ENCODE peak calls at places on chromosomes 13 and 19, in eight cellular contexts. T is adrenal gland, G is psoas muscle, B is AG04450, R is PC-9, C is right atrium auricular region, S is heart right ventricle, W is fibroblast of lung. U is an unnamed sample.

GRCh38 chr19:43872547-43873336 is 45.6 kb downstream of the ZNF283 start:
- DNase-seq in T (no peak), G (no peak), B (no peak), R (no peak), C (no peak), S (no peak), W (peak), U (peak)

GRCh38 chr19:7772752-7773291 is 9.8 kb downstream of the CLEC4M start:
- DNase-seq in T (no peak), G (no peak), B (no peak), R (no peak), C (no peak), S (no peak), W (peak), U (peak)

GRCh38 chr13:50909605-50910482 is at the start of gene RNASEH2B:
- DNase-seq in T (peak), G (peak), B (no peak), R (peak), C (peak), S (peak), W (peak), U (peak)

GRCh38 chr19:38464421-38465082 is 31.1 kb downstream of the RYR1 start:
- DNase-seq in T (no peak), G (no peak), B (no peak), R (no peak), C (no peak), S (no peak), W (no peak), U (no peak)

GRCh38 chr13:60379837-60380236 is 17.2 kb upstream of the TDRD3 start:
- DNase-seq in T (no peak), G (no peak), B (no peak), R (no peak), C (no peak), S (no peak), W (no peak), U (no peak)

GRCh38 chr13:102701331-102701730 is 6.5 kb upstream of the METTL21C start:
- DNase-seq in T (no peak), G (no peak), B (no peak), R (no peak), C (no peak), S (no peak), W (no peak), U (no peak)

GRCh38 chr13:41652735-41653361 is 195.5 kb downstream of the RGCC start:
- DNase-seq in T (peak), G (no peak), B (peak), R (peak), C (no peak), S (no peak), W (peak), U (no peak)

GRCh38 chr19:28313633-28314032 is 899.3 kb downstream of the UQCRFS1 start:
- DNase-seq in T (no peak), G (no peak), B (no peak), R (no peak), C (no peak), S (no peak), W (peak), U (no peak)

GRCh38 chr19:37902668-37903067 is 3.7 kb downstream of the WDR87 start:
- DNase-seq in T (peak), G (peak), B (peak), R (peak), C (peak), S (peak), W (peak), U (peak)

GRCh38 chr13:67119481-67119883 is 110.7 kb downstream of the PCDH9 start:
- DNase-seq in T (no peak), G (no peak), B (peak), R (peak), C (no peak), S (no peak), W (peak), U (peak)

GRCh38 chr13:105679832-105680231 is 855.6 kb downstream of the EFNB2 start:
- DNase-seq in T (no peak), G (no peak), B (no peak), R (no peak), C (no peak), S (no peak), W (no peak), U (no peak)

GRCh38 chr13:23695711-23696512 is 125.7 kb downstream of the TNFRSF19 start:
- DNase-seq in T (no peak), G (peak), B (no peak), R (no peak), C (no peak), S (peak), W (no peak), U (peak)

GRCh38 chr19:38893341-38893771 is 6.1 kb downstream of the SIRT2 start:
- DNase-seq in T (peak), G (no peak), B (no peak), R (no peak), C (no peak), S (no peak), W (no peak), U (no peak)

GRCh38 chr13:97751477-97751876 is 202.0 kb upstream of the IPO5 start:
- DNase-seq in T (no peak), G (no peak), B (no peak), R (no peak), C (no peak), S (no peak), W (no peak), U (no peak)

GRCh38 chr13:72255908-72256307 is 388.9 kb upstream of the DACH1 start:
- DNase-seq in T (peak), G (no peak), B (no peak), R (peak), C (no peak), S (no peak), W (peak), U (peak)

GRCh38 chr19:29479941-29480340 is 45.9 kb upstream of the VSTM2B start:
- DNase-seq in T (no peak), G (no peak), B (no peak), R (no peak), C (no peak), S (no peak), W (no peak), U (no peak)

GRCh38 chr13:75399879-75400217 is 82.1 kb downstream of the TBC1D4 start:
- DNase-seq in T (no peak), G (no peak), B (no peak), R (no peak), C (no peak), S (no peak), W (no peak), U (no peak)

GRCh38 chr13:102774596-102775375 is 1.2 kb upstream of the TEX30 start:
- DNase-seq in T (no peak), G (no peak), B (no peak), R (no peak), C (no peak), S (no peak), W (no peak), U (no peak)

GRCh38 chr13:75405976-75406703 is 75.8 kb downstream of the TBC1D4 start:
- DNase-seq in T (no peak), G (no peak), B (no peak), R (no peak), C (no peak), S (no peak), W (no peak), U (no peak)

GRCh38 chr13:83890358-83890757 is 8.1 kb upstream of the SLITRK1 start:
- DNase-seq in T (no peak), G (no peak), B (no peak), R (no peak), C (no peak), S (no peak), W (no peak), U (no peak)

GRCh38 chr19:45792482-45793177 is at the start of gene DMWD:
- DNase-seq in T (peak), G (peak), B (peak), R (peak), C (peak), S (peak), W (peak), U (peak)

GRCh38 chr13:99572131-99572530 is 70.9 kb downstream of the TM9SF2 start:
- DNase-seq in T (no peak), G (no peak), B (no peak), R (no peak), C (no peak), S (no peak), W (peak), U (no peak)

GRCh38 chr13:50400035-50400726 is 384.9 kb downstream of the KCNRG start:
- DNase-seq in T (peak), G (no peak), B (no peak), R (no peak), C (no peak), S (peak), W (peak), U (no peak)

GRCh38 chr13:48588120-48588519 is 55.2 kb upstream of the RCBTB2 start:
- DNase-seq in T (no peak), G (no peak), B (no peak), R (no peak), C (no peak), S (no peak), W (no peak), U (no peak)

GRCh38 chr13:103066079-103066880 is at the start of gene SLC10A2:
- DNase-seq in T (no peak), G (no peak), B (no peak), R (no peak), C (no peak), S (no peak), W (no peak), U (no peak)

GRCh38 chr13:36975172-36975571 is 24.0 kb downstream of the ALG5 start:
- DNase-seq in T (no peak), G (no peak), B (no peak), R (no peak), C (no peak), S (no peak), W (no peak), U (no peak)

GRCh38 chr13:27926644-27927434 is 7.0 kb downstream of the PDX1 start:
- DNase-seq in T (no peak), G (no peak), B (no peak), R (no peak), C (no peak), S (no peak), W (no peak), U (no peak)

GRCh38 chr19:42568006-42568405 is 26.7 kb downstream of the CEACAM8 start:
- DNase-seq in T (no peak), G (no peak), B (no peak), R (no peak), C (no peak), S (no peak), W (no peak), U (no peak)

DNA sequence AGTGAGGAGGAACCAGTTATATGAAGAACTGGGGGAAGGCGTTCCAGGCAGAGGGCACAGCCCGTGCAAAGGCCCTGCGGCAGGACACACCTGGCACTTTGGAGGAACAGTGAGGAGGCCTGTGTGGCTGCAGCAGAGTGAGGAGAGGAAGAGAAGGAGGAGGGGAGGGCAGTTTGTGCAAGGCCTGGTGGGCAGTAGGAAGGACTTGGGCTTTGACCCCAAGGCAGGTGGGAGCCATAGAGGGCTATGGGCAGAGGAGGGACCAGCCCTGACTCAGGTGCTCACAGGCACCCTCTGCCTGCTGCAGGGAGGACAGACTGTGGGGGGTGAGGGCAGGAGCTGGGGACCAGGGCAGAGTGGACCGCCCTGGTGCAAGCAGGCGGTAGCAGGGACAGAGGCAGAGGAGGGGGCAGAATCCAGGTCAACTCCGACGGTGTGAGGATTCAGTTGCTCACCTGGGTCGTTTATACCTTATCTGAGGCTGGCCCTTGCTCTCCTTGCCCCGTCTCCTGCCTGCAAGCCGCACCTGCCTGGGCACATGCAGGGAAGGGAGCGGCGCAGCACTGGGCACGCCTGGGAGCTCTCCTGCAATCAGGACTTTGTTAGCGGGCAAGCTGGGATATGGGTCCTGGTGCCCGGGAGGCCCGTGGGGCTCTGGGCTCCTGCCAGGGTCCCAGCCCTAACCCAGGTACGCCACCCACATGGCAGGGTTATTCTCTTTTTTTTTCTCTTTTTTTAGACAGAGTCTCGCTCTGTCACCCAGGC is 34.8 kb downstream of the NFIC start:
- DNase-seq in T (no peak), G (peak), B (no peak), R (no peak), C (no peak), S (no peak), W (no peak), U (no peak)
- H3K27ac ChIP-seq in T (peak), G (peak), B (no peak), R (no peak), C (peak), S (no peak), W (no peak), U (no peak)

GRCh38 chr19:10701955-10702307 is 692 bp downstream of the QTRT1 start:
- DNase-seq in T (no peak), G (no peak), B (no peak), R (no peak), C (no peak), S (no peak), W (no peak), U (no peak)

GRCh38 chr19:10695401-10696398 is 5.5 kb upstream of the QTRT1 start:
- DNase-seq in T (peak), G (peak), B (peak), R (peak), C (peak), S (peak), W (peak), U (peak)

GRCh38 chr19:10694706-10695105 is 6.5 kb upstream of the QTRT1 start:
- DNase-seq in T (no peak), G (no peak), B (no peak), R (no peak), C (no peak), S (no peak), W (no peak), U (no peak)

GRCh38 chr19:10699650-10700335 is 1.4 kb upstream of the QTRT1 start:
- DNase-seq in T (peak), G (no peak), B (peak), R (peak), C (no peak), S (no peak), W (peak), U (peak)
- TF ChIP-seq CTCF in T (peak), G (peak), B (peak), R (peak), C (peak), S (peak), W (peak), U (peak)

DNA sequence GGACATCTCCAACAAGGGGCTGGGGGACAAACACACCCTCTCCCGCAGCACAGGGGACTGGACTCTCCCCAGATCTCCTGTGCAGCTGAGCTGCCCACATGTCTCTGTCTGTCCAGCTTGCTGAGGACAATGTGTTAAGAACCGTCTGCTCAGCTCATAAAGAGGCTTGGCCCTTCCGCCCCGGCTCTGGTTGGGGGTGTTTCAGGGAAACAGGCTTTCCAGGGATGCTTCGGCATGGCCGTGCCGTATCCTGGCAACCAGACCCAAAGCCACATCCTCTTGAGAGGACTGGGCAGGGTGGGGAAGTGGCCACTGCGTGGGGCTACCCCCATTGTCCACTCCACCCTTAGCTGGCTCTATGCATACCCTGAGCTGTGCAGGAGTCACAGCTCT is 41.1 kb upstream of the CHST8 start:
- DNase-seq in T (no peak), G (no peak), B (no peak), R (no peak), C (no peak), S (no peak), W (no peak), U (no peak)
- H3K27ac ChIP-seq in T (no peak), G (no peak), B (no peak), R (no peak), C (no peak), S (no peak), W (no peak), U (no peak)

DNA sequence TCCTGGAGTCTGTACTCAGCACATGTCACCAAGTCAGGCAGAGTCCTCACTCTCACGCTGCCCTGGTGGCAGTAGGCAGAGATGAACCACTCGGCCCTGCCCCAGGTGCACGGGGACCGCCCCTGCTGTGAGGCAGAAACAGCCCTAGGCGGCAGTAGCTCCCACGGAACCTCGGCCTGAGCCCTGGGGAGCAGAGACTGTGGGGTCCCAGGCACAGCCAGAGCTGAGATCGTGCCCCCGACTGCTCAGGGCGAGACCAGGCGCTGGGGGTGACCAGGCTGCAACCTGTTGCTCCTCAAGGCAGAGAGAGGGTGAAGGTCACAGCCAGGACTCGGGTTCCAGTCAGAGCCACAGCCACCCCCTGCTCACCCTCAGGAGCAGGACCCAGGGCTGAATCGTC is 34.9 kb downstream of the AP1M1 start:
- DNase-seq in T (no peak), G (no peak), B (no peak), R (no peak), C (no peak), S (no peak), W (no peak), U (no peak)
- TF ChIP-seq CTCF in T (no peak), G (no peak), B (no peak), R (no peak), C (no peak), S (no peak), W (no peak), U (no peak)

GRCh38 chr19:18264428-18264827 is 9.8 kb downstream of the IQCN start:
- DNase-seq in T (peak), G (peak), B (no peak), R (no peak), C (no peak), S (no peak), W (no peak), U (no peak)
- H3K27ac ChIP-seq in T (peak), G (no peak), B (no peak), R (no peak), C (no peak), S (no peak), W (no peak), U (no peak)

DNA sequence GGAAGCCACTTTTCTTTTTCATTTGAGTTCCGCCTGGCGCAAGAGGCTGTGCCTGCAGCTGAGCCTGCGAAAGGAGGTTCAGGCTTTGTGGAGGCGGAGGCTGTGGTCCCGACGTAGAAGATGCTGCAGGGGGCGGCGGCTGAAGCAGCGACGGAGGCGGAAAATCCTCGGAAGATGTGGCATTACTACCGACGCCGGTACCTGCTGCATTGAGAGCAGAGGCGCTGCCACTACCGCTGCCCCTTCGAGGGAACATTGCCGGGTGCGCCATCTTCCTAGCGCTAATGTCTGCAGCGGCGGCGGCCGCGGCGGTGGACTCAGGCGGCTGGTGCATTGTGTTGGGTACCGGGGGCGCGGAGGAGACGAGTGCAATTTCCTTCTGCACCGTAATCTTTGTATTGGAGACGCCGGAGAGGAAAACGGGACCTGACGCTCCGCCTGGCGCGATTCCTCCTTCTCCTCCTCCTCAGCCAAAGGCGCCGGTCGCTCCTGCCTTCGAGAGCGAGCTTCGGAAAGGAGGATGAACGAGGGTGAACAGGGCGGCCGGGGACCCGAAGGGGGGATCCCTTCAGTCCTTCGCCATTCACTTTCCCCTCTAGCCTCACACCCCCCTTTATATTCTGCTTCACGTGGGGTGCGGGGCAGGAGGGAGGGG is at the start of gene TSC22D1:
- DNase-seq in T (peak), G (peak), B (no peak), R (peak), C (no peak), S (peak), W (peak), U (peak)
- TF ChIP-seq CTCF in T (no peak), G (no peak), B (no peak), R (no peak), C (peak), S (no peak), W (no peak), U (no peak)

DNA sequence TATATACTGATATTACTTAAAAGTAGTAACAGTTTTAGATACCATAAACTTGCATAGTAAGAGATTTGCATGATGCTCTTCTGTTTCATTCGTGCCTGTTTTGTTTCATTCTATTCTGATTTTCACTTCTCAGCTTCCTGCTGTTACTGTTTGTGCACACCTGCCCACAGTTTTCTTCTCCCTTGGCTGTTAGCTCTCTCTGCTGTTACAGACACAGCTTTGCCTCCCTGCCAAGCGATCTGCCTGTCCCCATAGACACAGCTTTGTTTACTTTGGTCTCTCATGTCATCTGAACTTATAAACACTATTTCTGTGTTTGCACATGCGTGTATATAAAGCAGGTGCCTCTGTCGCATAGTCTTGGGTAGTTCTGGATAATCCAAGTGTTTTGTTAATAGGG is 21.4 kb upstream of the UPF3A start:
- DNase-seq in T (no peak), G (no peak), B (no peak), R (no peak), C (no peak), S (no peak), W (no peak), U (no peak)
- H3K27ac ChIP-seq in T (no peak), G (no peak), B (no peak), R (no peak), C (no peak), S (no peak), W (no peak), U (no peak)

DNA sequence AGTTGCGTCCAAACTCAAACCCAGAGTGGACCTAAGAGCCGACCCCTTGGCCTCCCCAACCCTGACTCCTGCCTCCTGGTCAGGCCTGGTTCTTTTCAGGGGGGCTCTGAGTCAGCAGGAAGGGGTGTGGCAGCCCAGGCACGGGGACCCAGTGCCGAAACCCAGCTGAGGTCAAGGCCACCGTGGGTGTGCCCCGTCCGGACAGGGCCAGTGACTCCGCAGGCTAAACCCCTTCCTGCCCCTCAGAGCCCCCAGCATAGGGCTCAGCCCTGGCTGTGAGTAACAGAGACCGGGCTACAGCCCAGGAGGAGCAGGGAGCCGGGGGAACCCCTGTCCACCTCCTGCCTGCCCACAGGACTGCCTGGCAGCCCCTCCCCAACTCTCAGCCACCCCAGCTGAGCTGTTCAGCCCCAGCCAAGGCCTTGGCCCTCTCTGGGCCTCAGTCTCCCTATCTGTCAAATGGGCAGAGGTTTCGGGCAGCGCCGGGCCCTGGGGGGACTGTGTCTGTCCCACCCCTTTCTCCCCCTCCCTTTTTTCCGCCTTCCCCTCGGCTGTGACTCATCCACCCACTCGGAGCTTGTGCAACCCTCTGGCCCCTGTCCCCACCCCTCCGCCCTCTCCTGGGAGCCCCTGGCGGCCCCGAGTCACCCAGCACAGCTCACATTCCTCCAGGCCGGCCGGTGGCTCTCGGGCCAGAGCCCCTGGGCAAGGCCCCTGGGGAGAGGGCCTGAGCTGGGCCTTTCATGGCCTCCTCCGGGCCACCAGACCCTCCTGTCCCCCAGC is 8.6 kb downstream of the ZBTB7A start:
- DNase-seq in T (peak), G (peak), B (peak), R (peak), C (peak), S (peak), W (peak), U (no peak)
- TF ChIP-seq CTCF in T (no peak), G (no peak), B (peak), R (no peak), C (peak), S (no peak), W (no peak), U (peak)